ENCODE peak calls at places on chromosome 1, in five cellular contexts. F is B cell, G is GM06990, I is transverse colon, P is nephron progenitor cell. Q is an unnamed sample.

GRCh38 chr1:185679220-185679619 is 55.0 kb upstream of the HMCN1 start:
- DNase-seq in F (no peak), P (no peak), I (no peak), G (no peak), Q (no peak)

GRCh38 chr1:84855168-84855567 is 37.8 kb downstream of the LPAR3 start:
- DNase-seq in G (no peak), I (no peak), F (no peak), P (no peak), Q (no peak)

GRCh38 chr1:153985984-153986761 is at the start of gene RAB13:
- DNase-seq in G (peak; percentile 47), F (no peak), P (peak; percentile 84), I (peak; percentile 89), Q (no peak)

GRCh38 chr1:204920511-204920910 is 49.8 kb downstream of the NFASC start:
- DNase-seq in I (no peak), P (no peak), G (no peak), F (no peak), Q (no peak)

GRCh38 chr1:9873992-9874391 is 36.1 kb downstream of the CTNNBIP1 start:
- DNase-seq in F (no peak), P (no peak), I (no peak), G (no peak), Q (no peak)

GRCh38 chr1:198156111-198156744 is 570 bp upstream of the NEK7 start:
- DNase-seq in P (peak; percentile 67), I (peak; percentile 81), G (peak; percentile 68), F (peak; percentile 81), Q (peak; percentile 75)

GRCh38 chr1:19066248-19066873 is 109.9 kb upstream of the IFFO2 start:
- DNase-seq in G (no peak), I (peak; percentile 33), P (no peak), F (no peak), Q (no peak)

GRCh38 chr1:200384818-200385390 is 24.9 kb downstream of the ZNF281 start:
- DNase-seq in F (no peak), G (peak; percentile 10), I (no peak), P (no peak), Q (no peak)

GRCh38 chr1:176199707-176200106 is 7.4 kb downstream of the COP1 start:
- DNase-seq in G (no peak), I (no peak), P (no peak), F (no peak), Q (no peak)

GRCh38 chr1:166969074-166969677 is 6.2 kb downstream of the ILDR2 start:
- DNase-seq in P (no peak), G (no peak), F (no peak), I (no peak), Q (no peak)

GRCh38 chr1:47711211-47711847 is 273.5 kb downstream of the FOXD2 start:
- DNase-seq in G (no peak), I (no peak), P (no peak), F (no peak), Q (no peak)

GRCh38 chr1:154419620-154420020 is 14.5 kb downstream of the IL6R start:
- DNase-seq in I (peak; percentile 79), F (no peak), G (no peak), P (no peak), Q (peak; percentile 88)

GRCh38 chr1:109969430-109969829 is 15.1 kb upstream of the AHCYL1 start:
- DNase-seq in I (no peak), G (no peak), P (no peak), F (no peak), Q (peak; percentile 33)

GRCh38 chr1:21814981-21815583 is 3.0 kb downstream of the LDLRAD2 start:
- DNase-seq in I (no peak), G (no peak), F (no peak), P (no peak), Q (no peak)

GRCh38 chr1:119448112-119448511 is 33.2 kb downstream of the HSD3B2 start:
- DNase-seq in G (no peak), I (no peak), F (no peak), P (no peak), Q (no peak)

GRCh38 chr1:70426154-70427131 is 15.4 kb downstream of the CTH start:
- DNase-seq in P (no peak), G (no peak), I (no peak), F (no peak), Q (no peak)

GRCh38 chr1:9201421-9202239 is 32.9 kb upstream of the H6PD start:
- DNase-seq in G (no peak), P (no peak), F (peak; percentile 17), I (peak; percentile 18), Q (peak; percentile 41)

GRCh38 chr1:110286564-110286963 is 52.6 kb upstream of the RBM15 start:
- DNase-seq in G (no peak), P (no peak), F (peak; percentile 5), I (no peak), Q (no peak)

GRCh38 chr1:31617218-31617916 is at the start of gene HCRTR1:
- DNase-seq in G (no peak), F (no peak), P (peak; percentile 41), I (no peak), Q (no peak)

GRCh38 chr1:31620631-31621497 is 3.4 kb downstream of the HCRTR1 start:
- DNase-seq in G (no peak), F (no peak), I (no peak), P (no peak), Q (no peak)

GRCh38 chr1:31621498-31621820 is 4.0 kb downstream of the HCRTR1 start:
- DNase-seq in P (no peak), G (no peak), I (no peak), F (no peak), Q (no peak)

GRCh38 chr1:31617917-31618746 is 643 bp downstream of the HCRTR1 start:
- DNase-seq in P (peak; percentile 84), G (peak; percentile 63), I (peak; percentile 38), F (peak; percentile 72), Q (peak; percentile 14)

DNA sequence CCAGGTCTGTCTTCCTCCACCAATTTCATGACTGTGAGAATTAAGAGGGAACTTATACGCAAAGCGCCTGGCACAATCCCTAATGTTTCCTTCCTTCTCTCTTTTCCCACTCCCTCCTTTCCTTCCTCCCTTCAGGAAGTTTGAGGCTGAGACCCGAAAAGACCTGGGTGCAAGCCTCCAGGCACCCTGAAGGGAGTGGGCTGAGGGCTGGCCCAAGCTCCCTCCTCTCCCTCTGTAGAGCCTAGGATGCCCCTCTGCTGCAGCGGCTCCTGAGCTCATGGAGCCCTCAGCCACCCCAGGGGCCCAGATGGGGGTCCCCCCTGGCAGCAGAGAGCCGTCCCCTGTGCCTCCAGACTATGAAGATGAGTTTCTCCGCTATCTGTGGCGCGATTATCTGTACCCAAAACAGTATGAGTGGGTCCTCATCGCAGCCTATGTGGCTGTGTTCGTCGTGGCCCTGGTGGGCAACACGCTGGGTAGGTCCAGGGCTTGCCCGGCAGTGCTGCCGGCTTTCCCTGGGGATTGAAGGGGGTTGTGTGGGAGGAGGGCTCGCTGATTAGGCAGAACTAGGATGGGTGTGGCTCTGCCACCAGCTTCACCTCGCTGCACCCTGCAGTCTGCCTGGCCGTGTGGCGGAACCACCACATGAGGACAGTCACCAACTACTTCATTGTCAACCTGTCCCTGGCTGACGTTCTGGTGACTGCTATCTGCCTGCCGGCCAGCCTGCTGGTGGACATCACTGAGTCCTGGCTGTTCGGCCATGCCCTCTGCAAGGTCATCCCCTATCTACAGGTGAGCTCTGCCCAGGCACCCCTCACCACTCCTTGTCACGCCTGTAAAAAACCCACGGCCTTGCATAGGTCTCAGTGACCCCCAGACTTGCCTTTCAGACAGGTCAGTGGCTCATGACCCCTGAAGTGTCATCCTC is 1.7 kb downstream of the HCRTR1 start:
- DNase-seq in F (no peak), P (no peak), G (no peak), I (no peak), Q (no peak)
- TF ChIP-seq CTCF in F (no peak), P (no peak), G (no peak), I (no peak), Q (no peak)

DNA sequence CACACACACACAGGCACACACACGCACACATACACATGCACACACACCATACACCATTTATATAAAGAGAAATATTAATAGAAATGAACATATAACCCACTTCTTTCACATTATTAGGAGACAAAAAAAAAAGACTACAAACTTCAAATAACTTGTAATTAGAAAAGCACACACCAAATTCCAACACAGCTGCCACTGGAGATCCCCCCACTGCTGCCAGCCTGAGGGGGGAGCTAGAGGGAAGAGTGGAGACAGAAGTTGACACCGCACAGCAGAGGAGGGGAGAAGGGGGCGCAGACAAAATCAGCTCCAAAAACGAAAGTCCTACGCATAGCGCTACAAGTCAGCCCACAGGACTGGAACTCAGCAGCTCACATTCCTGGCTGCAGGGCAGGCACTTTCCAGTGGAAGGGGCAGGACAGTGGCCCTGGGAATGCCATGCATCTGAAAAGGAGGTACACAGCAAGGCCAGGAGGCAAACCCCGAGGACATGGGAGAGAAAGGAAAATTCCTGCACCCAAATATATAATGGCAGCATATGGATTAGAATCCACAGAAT is 36.5 kb downstream of the LGALS8 start:
- DNase-seq in G (no peak), F (no peak), P (no peak), I (no peak), Q (no peak)
- TF ChIP-seq CTCF in G (peak; percentile 24), F (no peak), P (no peak), I (no peak), Q (no peak)

DNA sequence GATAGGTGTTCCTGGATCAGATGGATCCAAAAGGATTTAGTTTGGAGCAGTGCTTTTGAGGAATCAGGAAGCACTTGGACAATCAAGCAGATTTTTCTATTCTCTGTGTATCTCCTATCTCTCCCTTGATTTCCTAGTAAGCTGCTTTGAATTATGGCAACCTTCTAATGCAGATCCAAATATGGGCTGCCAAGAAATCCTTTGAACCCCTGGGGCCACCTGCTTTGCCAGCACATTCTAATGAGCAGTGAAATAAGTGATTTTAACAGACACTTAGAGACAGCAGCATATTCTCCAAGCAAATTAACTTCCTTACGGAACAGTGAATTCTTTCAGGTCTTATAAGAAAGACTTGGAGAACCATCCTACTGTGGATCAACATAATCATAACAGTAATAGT is 195.4 kb downstream of the GPR52 start:
- DNase-seq in G (no peak), I (no peak), F (no peak), P (no peak), Q (no peak)
- TF ChIP-seq CTCF in G (no peak), I (no peak), F (no peak), P (no peak), Q (no peak)

GRCh38 chr1:50103615-50104081 is 5.1 kb upstream of the ELAVL4 start:
- DNase-seq in F (no peak), P (no peak), G (no peak), I (no peak), Q (no peak)

GRCh38 chr1:50095716-50096115 is 13.0 kb upstream of the ELAVL4 start:
- DNase-seq in P (no peak), G (no peak), F (no peak), I (no peak), Q (no peak)

GRCh38 chr1:50099654-50100053 is 9.1 kb upstream of the ELAVL4 start:
- DNase-seq in F (no peak), P (no peak), G (no peak), I (no peak), Q (no peak)

GRCh38 chr1:50097041-50097739 is 11.5 kb upstream of the ELAVL4 start:
- DNase-seq in G (no peak), I (no peak), F (no peak), P (no peak), Q (no peak)

DNA sequence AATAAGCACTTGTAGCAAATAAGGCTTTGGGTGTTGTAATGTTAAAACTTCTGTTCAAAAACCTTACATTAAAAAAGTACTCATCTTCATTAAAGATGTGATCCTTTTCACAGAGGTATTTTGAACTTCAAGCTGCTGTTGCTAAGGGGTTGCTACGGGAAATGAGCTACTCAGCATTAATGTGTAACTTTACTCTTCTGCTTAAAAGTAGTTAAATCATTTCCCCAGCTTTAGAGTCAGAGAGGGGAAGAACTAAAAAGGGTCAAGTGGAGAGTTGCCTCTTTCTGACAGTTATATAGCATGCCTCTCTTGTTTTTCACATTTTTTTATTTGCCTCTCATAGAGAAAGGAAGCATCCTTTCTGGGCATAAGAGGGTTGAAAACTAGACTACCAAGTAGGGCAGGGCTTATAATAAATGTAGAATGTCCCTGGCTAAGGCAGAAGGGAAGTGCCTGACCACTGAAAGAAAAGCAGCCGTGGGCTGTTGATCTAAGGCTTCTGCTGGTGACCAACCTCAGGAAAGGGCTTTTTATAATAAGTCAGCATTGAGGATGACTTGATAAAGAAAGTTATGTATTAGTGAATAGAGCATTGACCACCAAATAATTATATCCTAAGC is 10.1 kb upstream of the ELAVL4 start:
- DNase-seq in G (no peak), I (no peak), P (no peak), F (no peak), Q (no peak)
- TF ChIP-seq CTCF in G (no peak), I (no peak), P (no peak), F (no peak), Q (no peak)